ENCODE peak calls at places on chromosome 19, in six cellular contexts. G, S, I, K, H and W are unnamed samples.

GRCh38 chr19:30028992-30029343 is 86.9 kb downstream of the URI1 start:
- DNase-seq in I (no peak), K (no peak), H (no peak), G (no peak), S (no peak), W (no peak)

GRCh38 chr19:44817725-44818469 is 9.0 kb downstream of the BCAM start:
- DNase-seq in S (no peak), H (no peak), I (no peak), K (no peak), G (no peak), W (no peak)

GRCh38 chr19:39160523-39160861 is 34.9 kb downstream of the PAK4 start:
- DNase-seq in K (peak), G (no peak), S (no peak), I (peak), H (peak), W (no peak)

GRCh38 chr19:14632286-14632685 is 42.4 kb downstream of the ADGRE3 start:
- DNase-seq in I (no peak), H (peak), G (no peak), K (peak), S (peak), W (no peak)

GRCh38 chr19:41323023-41323422 is 13.1 kb downstream of the CCDC97 start:
- DNase-seq in S (no peak), I (no peak), G (no peak), H (peak), K (peak), W (no peak)

GRCh38 chr19:39307233-39307821 is 11.1 kb downstream of the IFNL1 start:
- DNase-seq in S (no peak), K (no peak), I (peak), H (no peak), G (peak), W (peak)

GRCh38 chr19:38057954-38058690 is 151.1 kb downstream of the SIPA1L3 start:
- DNase-seq in I (peak), K (no peak), G (no peak), H (no peak), S (no peak), W (no peak)

GRCh38 chr19:2663920-2664571 is 38.4 kb downstream of the GNG7 start:
- DNase-seq in S (no peak), I (no peak), H (no peak), G (no peak), K (no peak), W (no peak)

GRCh38 chr19:58021541-58022282 is 12.1 kb upstream of the ZSCAN1 start:
- DNase-seq in G (no peak), S (no peak), I (no peak), K (peak), H (peak), W (peak)

GRCh38 chr19:5903502-5904301 is at the start of gene NDUFA11:
- DNase-seq in G (peak), K (no peak), I (peak), S (peak), H (no peak), W (peak)

GRCh38 chr19:33193864-33194362 is at the start of gene LRP3:
- DNase-seq in K (peak), H (no peak), G (no peak), I (peak), S (no peak), W (peak)

GRCh38 chr19:37654525-37654832 is 786 bp downstream of the ZFP30 start:
- DNase-seq in I (no peak), K (peak), H (peak), G (no peak), S (peak), W (no peak)

GRCh38 chr19:23002690-23003422 is at the start of gene ZNF728:
- DNase-seq in G (peak), S (no peak), I (peak), H (peak), K (no peak), W (no peak)

GRCh38 chr19:15222738-15223648 is 9.3 kb downstream of the EPHX3 start:
- DNase-seq in G (peak), S (peak), K (peak), I (peak), H (peak), W (peak)

GRCh38 chr19:51457351-51458013 is 772 bp downstream of the SIGLEC8 start:
- DNase-seq in H (no peak), I (no peak), K (no peak), S (no peak), G (no peak), W (no peak)

GRCh38 chr19:46878613-46879375 is 18.0 kb downstream of the ARHGAP35 start:
- DNase-seq in H (peak), K (peak), G (no peak), I (no peak), S (peak), W (no peak)

GRCh38 chr19:29844891-29845575 is 33.2 kb downstream of the CCNE1 start:
- DNase-seq in S (peak), K (peak), H (peak), I (peak), G (peak), W (peak)

GRCh38 chr19:30365121-30365800 is 6.9 kb upstream of the ZNF536 start:
- DNase-seq in I (no peak), H (no peak), S (no peak), G (no peak), K (no peak), W (no peak)

GRCh38 chr19:15159251-15159650 is 41.5 kb downstream of the NOTCH3 start:
- DNase-seq in G (no peak), I (no peak), S (no peak), K (peak), H (peak), W (no peak)

GRCh38 chr19:32830231-32831014 is 39.1 kb downstream of the SLC7A9 start:
- DNase-seq in G (no peak), S (peak), H (peak), K (peak), I (no peak), W (no peak)

GRCh38 chr19:5372572-5373200 is 32.1 kb upstream of the PTPRS start:
- DNase-seq in I (no peak), G (no peak), H (no peak), S (no peak), K (no peak), W (no peak)

GRCh38 chr19:52896431-52897148 is 845 bp downstream of the ZNF320 start:
- DNase-seq in G (no peak), S (peak), H (peak), I (peak), K (peak), W (no peak)

GRCh38 chr19:51702754-51703654 is 9.9 kb downstream of the SPACA6 start:
- DNase-seq in H (no peak), I (peak), K (no peak), S (no peak), G (peak), W (no peak)

GRCh38 chr19:10644351-10645007 is 9.7 kb upstream of the ILF3 start:
- DNase-seq in I (peak), G (peak), S (peak), H (peak), K (peak), W (no peak)

GRCh38 chr19:12085074-12085818 is 20.7 kb downstream of the ZNF844 start:
- DNase-seq in K (no peak), S (no peak), H (no peak), G (no peak), I (no peak), W (no peak)

GRCh38 chr19:47120461-47120860 is 6.9 kb upstream of the ZC3H4 start:
- DNase-seq in K (no peak), H (no peak), S (no peak), I (no peak), G (no peak), W (no peak)

GRCh38 chr19:3176715-3177501 is 1.7 kb upstream of the S1PR4 start:
- DNase-seq in I (no peak), G (no peak), S (peak), H (peak), K (peak), W (peak)

GRCh38 chr19:54792814-54793213 is 10.6 kb upstream of the KIR2DL4 start:
- DNase-seq in K (no peak), I (no peak), H (no peak), G (no peak), S (peak), W (no peak)

GRCh38 chr19:55693336-55693974 is 18.4 kb downstream of the EPN1 start:
- DNase-seq in S (no peak), K (no peak), I (no peak), G (no peak), H (no peak), W (peak)

GRCh38 chr19:46202872-46203860 is 26.4 kb upstream of the IGFL1 start:
- DNase-seq in H (no peak), G (no peak), S (no peak), K (no peak), I (no peak), W (no peak)

GRCh38 chr19:43527860-43528622 is 1.0 kb upstream of the ETHE1 start:
- DNase-seq in S (peak), I (no peak), H (peak), K (no peak), G (no peak), W (peak)

GRCh38 chr19:4098493-4098892 is 25.4 kb downstream of the MAP2K2 start:
- DNase-seq in I (peak), G (no peak), S (no peak), K (no peak), H (no peak), W (no peak)

DNA sequence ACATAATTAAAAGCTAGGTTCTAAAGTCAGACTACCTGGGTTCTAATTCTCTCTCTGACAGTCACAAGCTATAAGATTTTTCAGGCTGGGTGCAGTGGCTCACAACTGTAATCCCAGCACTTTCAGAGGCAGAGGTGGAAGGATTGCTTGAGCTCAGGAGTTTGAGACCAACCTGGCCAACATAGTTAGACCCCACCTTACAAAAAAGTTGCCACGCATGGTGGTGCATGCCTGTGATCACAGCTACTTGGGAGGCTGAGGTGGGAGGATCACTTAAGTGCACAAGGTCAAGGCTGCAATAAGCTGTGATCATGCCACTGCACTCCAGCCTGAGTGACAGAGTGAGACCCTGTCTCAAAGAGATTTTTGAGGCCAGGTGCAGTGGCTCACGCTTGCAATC is 6.0 kb downstream of the NFKBID start:
- DNase-seq in S (no peak), K (no peak), I (no peak), G (no peak), H (no peak), W (no peak)
- TF ChIP-seq CTCF in S (no peak), K (no peak), I (no peak), G (no peak), H (no peak), W (no peak)

GRCh38 chr19:7596191-7596937 is 701 bp downstream of the CAMSAP3 start:
- DNase-seq in I (peak), K (no peak), H (no peak), G (no peak), S (no peak), W (no peak)
- TF ChIP-seq CTCF in I (no peak), K (no peak), H (no peak), G (no peak), S (no peak), W (no peak)

DNA sequence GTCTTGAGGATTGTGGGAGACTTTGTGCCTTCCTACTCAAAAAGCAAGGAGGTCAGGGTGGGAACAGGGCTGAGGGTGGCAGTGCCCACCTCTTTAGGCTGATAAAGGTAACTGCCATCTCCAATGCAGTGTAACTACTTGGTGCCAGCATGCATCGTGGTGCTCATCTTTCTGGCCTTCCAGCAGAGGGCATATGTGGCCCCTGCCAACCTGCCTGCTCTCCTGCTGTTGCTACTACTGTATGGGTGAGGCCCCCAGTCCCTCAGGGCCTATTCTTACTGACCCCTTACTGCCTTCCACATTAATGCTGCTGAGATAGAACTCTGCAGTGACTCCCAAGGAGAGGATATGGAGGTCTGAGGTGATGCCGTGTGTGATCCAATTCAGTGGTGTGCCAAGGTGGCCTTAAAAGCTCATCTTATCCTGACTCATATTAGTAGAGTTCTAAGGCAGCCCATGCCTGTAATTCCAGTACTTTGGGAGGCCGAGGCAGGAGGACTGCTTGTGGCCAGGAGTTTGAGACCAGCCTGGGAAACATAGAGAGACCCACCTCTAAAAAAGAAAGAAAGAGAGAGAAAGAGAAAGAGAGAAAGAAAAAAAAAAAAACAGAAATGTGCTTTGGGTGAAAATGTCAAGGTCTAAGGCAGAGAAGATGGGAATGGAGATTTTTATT is 9.6 kb upstream of the ARHGAP45 start:
- DNase-seq in H (peak), G (no peak), I (no peak), K (peak), S (peak), W (no peak)
- TF ChIP-seq CTCF in H (no peak), G (no peak), I (no peak), K (no peak), S (peak), W (peak)

DNA sequence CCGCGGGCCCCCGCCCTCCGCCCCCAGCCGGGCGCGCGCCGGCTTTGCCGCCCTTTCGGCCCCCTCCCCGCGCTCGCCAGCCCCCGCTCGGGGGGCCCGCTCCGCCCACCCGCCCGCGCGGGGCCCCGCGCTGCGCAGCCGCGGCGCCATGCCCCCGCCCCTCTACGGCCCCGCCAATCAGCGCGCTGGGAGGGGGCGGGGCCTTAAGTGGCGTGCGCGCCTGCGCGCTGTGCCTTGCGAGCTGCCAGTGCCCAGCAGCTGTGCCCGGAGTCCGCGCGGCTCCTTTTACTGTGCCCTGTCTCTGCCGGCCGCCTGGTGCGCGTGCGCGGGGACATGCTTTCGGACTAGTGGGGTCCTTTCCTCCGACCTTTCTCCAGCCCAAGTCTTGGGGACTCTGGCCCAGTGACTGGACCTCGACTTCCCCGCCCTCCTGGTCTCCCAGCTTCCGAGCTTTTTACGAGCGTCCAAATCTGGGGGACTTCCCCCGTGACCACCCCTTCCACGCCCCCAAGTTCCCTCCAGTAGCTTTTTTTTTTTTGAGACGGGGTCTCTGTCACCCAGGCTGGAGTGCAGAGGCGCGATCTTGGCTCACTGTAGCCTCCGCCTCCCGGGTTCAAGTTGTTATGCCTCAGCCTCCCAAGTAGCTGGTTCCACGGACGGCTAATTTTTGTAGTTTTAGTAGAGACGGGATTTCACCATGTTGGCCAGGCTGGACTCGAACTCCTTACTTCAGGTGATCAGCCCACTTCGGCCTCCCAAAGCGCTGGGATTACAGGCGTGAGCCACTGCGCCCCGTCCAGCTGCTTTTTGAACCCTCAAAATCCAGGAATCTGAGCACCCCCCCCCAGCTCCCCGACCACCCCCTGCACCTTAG is at the start of gene MBD3:
- DNase-seq in K (peak), G (peak), S (peak), I (peak), H (peak), W (no peak)
- TF ChIP-seq CTCF in K (no peak), G (no peak), S (no peak), I (peak), H (no peak), W (no peak)

GRCh38 chr19:42324655-42325307 is 654 bp upstream of the MEGF8 start:
- DNase-seq in I (peak), G (no peak), S (no peak), K (no peak), H (no peak), W (no peak)

GRCh38 chr19:42325308-42325895 is at the start of gene MEGF8:
- DNase-seq in K (peak), S (peak), I (peak), G (peak), H (peak), W (peak)

GRCh38 chr19:42322305-42322704 is 3.1 kb upstream of the MEGF8 start:
- DNase-seq in K (no peak), S (no peak), I (no peak), H (no peak), G (no peak), W (no peak)

GRCh38 chr19:42323473-42323851 is 2.0 kb upstream of the MEGF8 start:
- DNase-seq in G (no peak), K (no peak), H (no peak), S (no peak), I (no peak), W (no peak)

DNA sequence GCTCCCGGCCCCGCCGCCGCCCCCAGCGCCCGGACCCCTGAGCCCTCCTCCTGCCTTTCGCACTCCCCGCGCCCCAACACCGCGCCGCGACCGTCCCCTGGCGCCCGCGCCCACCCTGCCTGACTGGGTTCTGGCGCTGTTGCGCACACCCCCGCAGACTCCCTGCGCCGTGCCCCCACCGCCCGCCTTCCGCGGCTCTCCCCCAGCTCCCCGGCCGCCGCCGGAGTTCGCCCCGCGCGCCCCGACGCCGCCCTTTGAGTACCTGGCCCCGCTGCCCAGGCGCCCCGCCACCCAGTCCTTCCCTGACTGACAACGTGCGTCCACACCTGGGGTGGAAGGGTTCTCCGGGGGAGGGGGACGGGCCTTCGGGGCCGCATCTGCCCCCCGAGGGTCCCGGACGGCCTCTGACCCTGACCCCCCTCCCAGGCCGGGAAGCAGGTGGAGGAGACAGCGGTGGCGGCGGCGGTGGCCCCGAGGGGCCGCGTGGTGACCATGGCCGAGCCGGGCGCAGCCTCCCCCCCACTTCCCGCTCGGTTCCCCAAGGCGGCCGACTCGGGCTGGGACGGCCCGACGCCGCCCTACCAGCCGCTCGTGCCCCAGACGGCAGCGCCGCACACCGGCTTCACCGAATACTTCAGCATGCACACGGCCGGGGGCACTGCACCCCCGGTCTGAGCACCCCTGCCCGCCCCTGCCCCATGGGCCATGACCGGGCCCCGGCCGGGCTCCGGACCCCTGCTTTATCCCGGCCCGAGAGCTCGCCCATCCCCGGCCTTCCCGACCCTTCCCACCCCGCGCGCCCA is 1.4 kb upstream of the MEGF8 start:
- DNase-seq in K (no peak), H (no peak), S (no peak), I (peak), G (no peak), W (no peak)
- TF ChIP-seq CTCF in K (no peak), H (no peak), S (no peak), I (no peak), G (no peak), W (no peak)

GRCh38 chr19:16454519-16454918 is 17.3 kb downstream of the EPS15L1 start:
- DNase-seq in H (no peak), S (no peak), I (no peak), K (no peak), G (no peak), W (no peak)
- TF ChIP-seq CTCF in H (no peak), S (no peak), I (no peak), K (no peak), G (no peak), W (no peak)

DNA sequence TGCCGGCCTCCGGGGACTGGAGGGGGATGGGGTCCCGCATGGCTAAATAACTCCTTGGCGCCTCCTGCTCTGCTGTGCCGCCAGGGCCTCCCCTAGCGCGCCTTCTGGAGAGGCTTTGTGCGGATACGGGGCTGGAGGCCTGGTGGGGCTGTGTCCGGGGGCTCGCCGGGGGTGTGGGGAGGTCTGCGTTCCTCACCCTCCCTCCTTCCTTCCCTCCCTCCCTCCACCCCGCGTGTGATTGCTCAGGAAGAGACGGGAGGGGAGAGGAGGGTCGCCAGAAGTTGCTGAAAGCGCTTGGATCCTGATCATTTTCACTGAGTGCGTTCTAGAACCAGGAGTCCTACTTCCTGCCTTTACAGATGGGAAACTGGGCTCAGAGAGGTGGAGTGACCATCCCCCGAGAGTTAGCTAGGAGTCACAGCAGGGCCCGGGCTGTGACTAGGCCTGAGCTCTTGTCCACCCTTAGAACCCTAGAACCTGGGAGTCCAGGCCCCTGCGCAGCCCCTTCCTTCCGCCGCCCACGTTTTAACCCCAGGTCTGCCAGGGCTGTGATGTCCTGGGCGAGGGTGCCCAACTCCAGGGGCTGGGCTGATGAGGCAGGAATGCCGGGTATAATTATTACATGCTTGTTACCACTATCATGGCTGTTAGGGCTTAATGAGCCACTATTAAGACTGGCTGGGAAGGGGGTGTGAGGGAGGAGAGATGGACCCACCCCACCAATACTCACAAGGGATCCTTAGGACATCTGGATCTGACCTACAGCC is 782 bp upstream of the JUND start:
- DNase-seq in S (no peak), G (no peak), H (peak), I (peak), K (no peak), W (no peak)
- TF ChIP-seq CTCF in S (no peak), G (no peak), H (peak), I (no peak), K (peak), W (peak)